ENCODE peak calls at places on chromosome 10, in five cellular contexts. One of them, this sample, is unnamed.
A peak's percentile ranks its signal among the peaks of the same experiment; 100 is the strongest.

GRCh38 chr10:7795605-7796004 is 7.6 kb downstream of the ATP5F1C start:
- DNase-seq in AG10803: no peak
- DNase-seq in spleen: no peak
- DNase-seq in left ventricle myocardium inferior: no peak
- DNase-seq in DND-41: no peak
- DNase-seq in this sample: no peak

GRCh38 chr10:102669206-102670064 is 25.2 kb downstream of the TRIM8 start:
- DNase-seq in left ventricle myocardium inferior: peak; percentile 65
- DNase-seq in DND-41: peak; percentile 33
- DNase-seq in spleen: no peak
- DNase-seq in AG10803: peak; percentile 54
- DNase-seq in this sample: peak; percentile 80

GRCh38 chr10:95429639-95430038 is 131.5 kb downstream of the SORBS1 start:
- DNase-seq in DND-41: no peak
- DNase-seq in left ventricle myocardium inferior: no peak
- DNase-seq in AG10803: no peak
- DNase-seq in spleen: no peak
- DNase-seq in this sample: no peak

GRCh38 chr10:68106656-68107055 is 2.6 kb upstream of the MYPN start:
- DNase-seq in AG10803: peak; percentile 95
- DNase-seq in spleen: no peak
- DNase-seq in left ventricle myocardium inferior: no peak
- DNase-seq in DND-41: no peak
- DNase-seq in this sample: peak; percentile 88

GRCh38 chr10:49115796-49116508 is 630 bp upstream of the VSTM4 start:
- DNase-seq in spleen: no peak
- DNase-seq in left ventricle myocardium inferior: no peak
- DNase-seq in DND-41: peak; percentile 24
- DNase-seq in AG10803: no peak
- DNase-seq in this sample: no peak

GRCh38 chr10:78457804-78458483 is 424.3 kb downstream of the RPS24 start:
- DNase-seq in AG10803: peak; percentile 84
- DNase-seq in spleen: no peak
- DNase-seq in DND-41: no peak
- DNase-seq in left ventricle myocardium inferior: no peak
- DNase-seq in this sample: peak; percentile 58

GRCh38 chr10:43214956-43215561 is 51.8 kb downstream of the RASGEF1A start:
- DNase-seq in AG10803: no peak
- DNase-seq in spleen: peak; percentile 48
- DNase-seq in DND-41: no peak
- DNase-seq in left ventricle myocardium inferior: no peak
- DNase-seq in this sample: no peak

GRCh38 chr10:96044686-96045085 is 1.3 kb downstream of the CCNJ start:
- DNase-seq in left ventricle myocardium inferior: no peak
- DNase-seq in AG10803: peak; percentile 59
- DNase-seq in DND-41: no peak
- DNase-seq in spleen: no peak
- DNase-seq in this sample: peak; percentile 54

GRCh38 chr10:58963723-58964124 is 212.7 kb upstream of the PHYHIPL start:
- DNase-seq in spleen: no peak
- DNase-seq in DND-41: no peak
- DNase-seq in left ventricle myocardium inferior: no peak
- DNase-seq in AG10803: no peak
- DNase-seq in this sample: no peak

GRCh38 chr10:306654-307185 is 171.5 kb downstream of the ZMYND11 start:
- DNase-seq in AG10803: no peak
- DNase-seq in DND-41: no peak
- DNase-seq in spleen: peak; percentile 83
- DNase-seq in left ventricle myocardium inferior: no peak
- DNase-seq in this sample: no peak

GRCh38 chr10:10677479-10677878 is 340.2 kb upstream of the CELF2 start:
- DNase-seq in AG10803: peak; percentile 60
- DNase-seq in spleen: no peak
- DNase-seq in left ventricle myocardium inferior: peak; percentile 44
- DNase-seq in DND-41: peak; percentile 43
- DNase-seq in this sample: peak; percentile 62

GRCh38 chr10:128744092-128744491 is 617.9 kb upstream of the MKI67 start:
- DNase-seq in AG10803: no peak
- DNase-seq in DND-41: no peak
- DNase-seq in left ventricle myocardium inferior: no peak
- DNase-seq in spleen: no peak
- DNase-seq in this sample: no peak

GRCh38 chr10:83538047-83538446 is 601.3 kb upstream of the GHITM start:
- DNase-seq in spleen: no peak
- DNase-seq in left ventricle myocardium inferior: no peak
- DNase-seq in DND-41: no peak
- DNase-seq in AG10803: no peak
- DNase-seq in this sample: no peak

GRCh38 chr10:66257801-66258200 is 668.0 kb upstream of the LRRTM3 start:
- DNase-seq in spleen: no peak
- DNase-seq in AG10803: no peak
- DNase-seq in DND-41: no peak
- DNase-seq in left ventricle myocardium inferior: no peak
- DNase-seq in this sample: no peak

GRCh38 chr10:71968553-71969474 is 4.6 kb downstream of the CHST3 start:
- DNase-seq in spleen: no peak
- DNase-seq in DND-41: no peak
- DNase-seq in AG10803: no peak
- DNase-seq in left ventricle myocardium inferior: no peak
- DNase-seq in this sample: no peak

GRCh38 chr10:71969929-71970328 is 5.7 kb downstream of the CHST3 start:
- DNase-seq in DND-41: no peak
- DNase-seq in spleen: peak; percentile 45
- DNase-seq in AG10803: no peak
- DNase-seq in left ventricle myocardium inferior: no peak
- DNase-seq in this sample: no peak

GRCh38 chr10:71970869-71971268 is 6.7 kb downstream of the CHST3 start:
- DNase-seq in AG10803: no peak
- DNase-seq in DND-41: no peak
- DNase-seq in spleen: peak; percentile 50
- DNase-seq in left ventricle myocardium inferior: no peak
- DNase-seq in this sample: peak; percentile 55

GRCh38 chr10:71971311-71971731 is 7.1 kb downstream of the CHST3 start:
- DNase-seq in spleen: no peak
- DNase-seq in AG10803: no peak
- DNase-seq in DND-41: no peak
- DNase-seq in left ventricle myocardium inferior: no peak
- DNase-seq in this sample: no peak

DNA sequence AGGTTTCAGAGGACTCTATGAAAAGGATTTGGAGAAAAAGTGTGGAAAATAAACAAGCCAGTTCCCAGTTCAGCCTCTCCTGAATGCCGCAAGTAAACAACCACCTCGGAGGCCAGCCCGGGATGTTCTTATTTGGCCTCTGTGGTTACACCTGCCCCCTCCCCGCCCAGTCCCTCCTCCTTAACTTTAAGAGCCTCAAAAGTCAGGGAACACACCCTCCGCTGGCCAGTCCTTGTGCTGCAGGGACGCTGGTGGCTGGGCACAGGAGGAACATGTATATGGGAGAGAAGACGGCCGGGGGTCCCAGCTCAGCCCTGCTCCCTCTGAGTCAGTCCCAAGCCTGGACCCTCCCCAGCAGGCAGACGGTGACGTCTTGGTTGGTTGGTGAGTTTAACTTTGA is 6.1 kb downstream of the CHST3 start:
- DNase-seq in left ventricle myocardium inferior: no peak
- DNase-seq in AG10803: no peak
- DNase-seq in DND-41: no peak
- DNase-seq in spleen: peak; percentile 51
- DNase-seq in this sample: no peak
- TF ChIP-seq CTCF in left ventricle myocardium inferior: peak; percentile 21
- TF ChIP-seq CTCF in AG10803: peak; percentile 22
- TF ChIP-seq CTCF in DND-41: peak; percentile 30
- TF ChIP-seq CTCF in spleen: no peak
- TF ChIP-seq CTCF in this sample: no peak

DNA sequence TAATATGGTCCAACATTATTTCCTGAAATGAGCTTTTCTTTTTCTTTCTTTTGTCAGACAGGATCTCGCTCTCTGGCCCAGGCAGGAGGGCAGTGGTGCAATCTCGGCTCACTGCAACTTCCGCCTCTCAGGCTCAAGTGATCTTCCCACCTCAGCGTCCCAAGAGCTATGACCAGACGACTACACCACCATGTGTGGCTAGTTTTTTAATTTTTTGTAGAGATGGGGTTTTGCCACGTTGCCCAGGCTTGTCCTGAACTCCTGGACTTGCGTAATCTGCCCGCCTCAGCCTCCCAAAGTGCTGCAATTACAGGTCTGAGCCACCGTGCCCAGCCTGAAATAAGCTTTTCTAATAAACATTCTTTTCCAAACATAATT is 48.6 kb downstream of the CUL2 start:
- DNase-seq in AG10803: peak; percentile 30
- DNase-seq in DND-41: no peak
- DNase-seq in left ventricle myocardium inferior: no peak
- DNase-seq in spleen: no peak
- DNase-seq in this sample: peak; percentile 31
- H3K4me3 ChIP-seq in AG10803: no peak overlapping the region
- H3K4me3 ChIP-seq in DND-41: no peak overlapping the region
- H3K4me3 ChIP-seq in left ventricle myocardium inferior: no peak overlapping the region
- H3K4me3 ChIP-seq in spleen: no peak overlapping the region
- H3K4me3 ChIP-seq in this sample: no peak overlapping the region

GRCh38 chr10:12062754-12063482 is 5.8 kb upstream of the DHTKD1 start:
- DNase-seq in left ventricle myocardium inferior: no peak
- DNase-seq in AG10803: no peak
- DNase-seq in DND-41: no peak
- DNase-seq in spleen: peak; percentile 19
- DNase-seq in this sample: no peak

GRCh38 chr10:12067336-12067735 is 1.4 kb upstream of the DHTKD1 start:
- DNase-seq in left ventricle myocardium inferior: no peak
- DNase-seq in AG10803: peak; percentile 75
- DNase-seq in DND-41: no peak
- DNase-seq in spleen: no peak
- DNase-seq in this sample: peak; percentile 74

GRCh38 chr10:12073526-12073925 is 4.8 kb downstream of the DHTKD1 start:
- DNase-seq in DND-41: no peak
- DNase-seq in AG10803: peak; percentile 62
- DNase-seq in spleen: no peak
- DNase-seq in left ventricle myocardium inferior: no peak
- DNase-seq in this sample: peak; percentile 75

GRCh38 chr10:12063483-12063818 is 5.3 kb upstream of the DHTKD1 start:
- DNase-seq in AG10803: no peak
- DNase-seq in spleen: no peak
- DNase-seq in DND-41: no peak
- DNase-seq in left ventricle myocardium inferior: no peak
- DNase-seq in this sample: no peak

DNA sequence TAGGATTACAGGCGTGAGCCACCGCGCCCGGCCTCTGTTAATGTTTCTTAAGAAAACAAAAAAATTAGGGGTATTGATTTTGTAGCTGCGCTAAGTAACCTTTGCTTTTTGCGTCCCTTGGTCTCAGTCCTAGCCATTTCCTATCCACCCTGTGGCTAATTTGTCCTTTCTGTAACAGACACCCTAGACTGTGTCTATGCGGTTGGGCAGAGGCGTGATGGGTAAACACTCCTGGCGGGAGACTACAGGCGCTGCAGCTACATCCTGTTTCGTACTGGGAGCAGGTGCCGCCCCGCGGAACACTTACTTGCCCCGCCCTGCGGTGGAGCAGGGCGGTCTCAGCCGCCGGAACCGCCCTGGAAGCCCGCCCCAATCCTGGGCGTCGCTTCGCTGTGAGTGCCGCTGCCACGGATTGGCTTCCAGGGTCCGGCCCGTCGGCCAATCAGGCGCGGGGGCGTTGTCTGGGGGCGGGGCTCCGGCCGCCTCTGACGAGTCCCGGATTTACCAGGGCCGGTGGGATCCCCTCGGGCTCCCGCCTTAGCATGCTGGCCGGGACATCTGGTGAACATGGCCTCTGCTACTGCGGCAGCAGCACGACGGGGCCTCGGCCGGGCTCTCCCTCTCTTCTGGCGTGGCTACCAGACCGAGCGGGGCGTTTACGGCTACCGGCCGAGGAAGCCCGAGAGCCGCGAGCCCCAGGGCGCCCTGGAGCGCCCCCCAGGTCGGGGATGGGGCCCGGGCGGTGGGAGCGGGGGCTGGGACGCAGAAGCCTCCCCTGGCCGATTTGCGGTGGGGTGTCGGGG is at the start of gene DHTKD1:
- DNase-seq in spleen: peak; percentile 100
- DNase-seq in AG10803: peak; percentile 97
- DNase-seq in DND-41: peak; percentile 99
- DNase-seq in left ventricle myocardium inferior: peak; percentile 99
- DNase-seq in this sample: peak; percentile 98
- TF ChIP-seq CTCF in spleen: peak; percentile 62
- TF ChIP-seq CTCF in AG10803: peak; percentile 47
- TF ChIP-seq CTCF in DND-41: peak; percentile 37
- TF ChIP-seq CTCF in left ventricle myocardium inferior: peak; percentile 73
- TF ChIP-seq CTCF in this sample: peak; percentile 20

DNA sequence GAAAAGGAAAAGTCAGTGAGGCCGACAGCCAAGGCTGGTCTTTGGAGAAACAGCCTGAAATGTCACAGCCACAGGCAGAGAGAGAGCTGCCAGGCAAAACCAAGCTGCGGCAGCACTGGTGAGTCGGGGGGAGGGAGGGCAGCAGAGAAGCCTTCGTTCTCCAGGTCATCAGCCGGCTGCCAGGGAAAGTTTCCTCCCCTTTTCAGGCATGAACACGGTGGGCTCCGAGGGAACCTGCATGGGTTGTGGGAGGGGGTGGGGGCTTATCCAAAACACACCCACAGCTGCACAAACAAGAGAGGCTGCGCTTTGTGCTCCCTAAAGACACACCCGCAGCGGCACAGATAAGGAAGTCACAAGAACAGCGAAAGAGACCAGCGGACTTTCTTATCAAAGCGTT is 62.4 kb upstream of the NKX6-2 start:
- DNase-seq in left ventricle myocardium inferior: no peak
- DNase-seq in AG10803: no peak
- DNase-seq in DND-41: peak; percentile 5
- DNase-seq in spleen: peak; percentile 57
- DNase-seq in this sample: no peak
- H3K4me3 ChIP-seq in left ventricle myocardium inferior: peak overlapping the region; percentile 36
- H3K4me3 ChIP-seq in AG10803: no peak overlapping the region
- H3K4me3 ChIP-seq in DND-41: no peak overlapping the region
- H3K4me3 ChIP-seq in spleen: no peak overlapping the region
- H3K4me3 ChIP-seq in this sample: no peak overlapping the region

GRCh38 chr10:3891396-3891795 is 106.4 kb upstream of the KLF6 start:
- DNase-seq in AG10803: no peak
- DNase-seq in spleen: no peak
- DNase-seq in left ventricle myocardium inferior: no peak
- DNase-seq in DND-41: no peak
- DNase-seq in this sample: no peak
- TF ChIP-seq CTCF in AG10803: no peak
- TF ChIP-seq CTCF in spleen: no peak
- TF ChIP-seq CTCF in left ventricle myocardium inferior: no peak
- TF ChIP-seq CTCF in DND-41: no peak
- TF ChIP-seq CTCF in this sample: no peak